ENCODE peak calls at places on chromosomes 4 and X, in six cellular contexts. H, T, W, S, L and M are unnamed samples.

GRCh38 chrX:39614680-39614998 is 483.1 kb downstream of the BCOR start:
- DNase-seq in W (no peak), H (no peak), S (no peak), T (no peak), L (no peak), M (no peak)

GRCh38 chrX:68672581-68673318 is 25.3 kb downstream of the STARD8 start:
- DNase-seq in W (no peak), S (no peak), H (no peak), L (no peak), T (no peak), M (no peak)

GRCh38 chrX:40488299-40488698 is 92.5 kb upstream of the ATP6AP2 start:
- DNase-seq in S (no peak), H (no peak), W (no peak), T (no peak), L (no peak), M (no peak)

GRCh38 chr4:142372570-142373300 is 473.4 kb downstream of the INPP4B start:
- DNase-seq in H (no peak), L (peak; percentile 19), W (no peak), S (no peak), T (peak; percentile 34), M (no peak)

GRCh38 chr4:119504616-119505015 is 124.0 kb downstream of the PDE5A start:
- DNase-seq in W (no peak), L (no peak), T (no peak), H (no peak), S (no peak), M (no peak)

GRCh38 chr4:86549163-86549788 is 44.8 kb upstream of the PTPN13 start:
- DNase-seq in H (no peak), L (peak; percentile 65), T (peak; percentile 46), W (no peak), S (peak; percentile 59), M (no peak)

GRCh38 chr4:77174426-77174825 is 17.4 kb downstream of the CCNG2 start:
- DNase-seq in W (no peak), L (peak; percentile 50), T (peak; percentile 40), S (no peak), H (peak; percentile 34), M (no peak)

GRCh38 chrX:142998447-142999208 is 27.1 kb upstream of the SPANXN4 start:
- DNase-seq in W (no peak), H (no peak), L (no peak), S (no peak), T (no peak), M (no peak)

GRCh38 chr4:87965501-87965975 is 10.0 kb upstream of the SPP1 start:
- DNase-seq in L (no peak), S (no peak), T (no peak), H (peak; percentile 65), W (no peak), M (no peak)

GRCh38 chr4:185235480-185236154 is 26.2 kb downstream of the SNX25 start:
- DNase-seq in T (peak; percentile 55), L (peak; percentile 38), H (no peak), S (no peak), W (no peak), M (no peak)

GRCh38 chr4:32986236-32986635 is 2266.1 kb downstream of the PCDH7 start:
- DNase-seq in S (no peak), L (no peak), H (no peak), W (no peak), T (no peak), M (no peak)

GRCh38 chrX:97405031-97405685 is 521.5 kb downstream of the RPA4 start:
- DNase-seq in W (no peak), H (no peak), T (peak; percentile 32), S (no peak), L (peak; percentile 34), M (no peak)

GRCh38 chr4:106450249-106450648 is 81.7 kb upstream of the GIMD1 start:
- DNase-seq in H (no peak), L (no peak), W (no peak), T (peak; percentile 20), S (no peak), M (no peak)

GRCh38 chr4:159563257-159563656 is 460.4 kb downstream of the RAPGEF2 start:
- DNase-seq in T (no peak), L (no peak), H (no peak), S (no peak), W (no peak), M (no peak)

GRCh38 chr4:163048447-163048846 is 118.2 kb downstream of the NAF1 start:
- DNase-seq in H (peak; percentile 49), L (peak; percentile 19), W (peak; percentile 61), T (peak; percentile 21), S (peak; percentile 21), M (no peak)

GRCh38 chrX:137988470-137988869 is 422.5 kb downstream of the ZIC3 start:
- DNase-seq in W (no peak), T (no peak), H (no peak), L (no peak), S (no peak), M (no peak)

GRCh38 chr4:74267998-74268606 is 40.2 kb upstream of the EPGN start:
- DNase-seq in H (no peak), W (peak; percentile 42), T (peak; percentile 86), L (peak; percentile 79), S (peak; percentile 83), M (no peak)

GRCh38 chr4:143616771-143617170 is 83.7 kb downstream of the FREM3 start:
- DNase-seq in H (no peak), W (no peak), L (no peak), T (peak; percentile 95), S (peak; percentile 84), M (no peak)

GRCh38 chr4:26936284-26937065 is 75.8 kb downstream of the STIM2 start:
- DNase-seq in H (no peak), W (no peak), S (no peak), T (peak; percentile 56), L (peak; percentile 23), M (no peak)

GRCh38 chr4:15778742-15779231 is 659 bp downstream of the CD38 start:
- DNase-seq in L (no peak), W (peak; percentile 87), S (no peak), T (peak; percentile 44), H (peak; percentile 38), M (peak; percentile 8)

GRCh38 chr4:173573286-173573685 is 43.3 kb upstream of the HAND2 start:
- DNase-seq in L (no peak), S (no peak), H (no peak), T (no peak), W (no peak), M (no peak)

GRCh38 chrX:739611-740010 is 109.0 kb downstream of the SHOX start:
- DNase-seq in W (no peak), S (no peak), L (no peak), H (no peak), T (no peak), M (no peak)

GRCh38 chr4:3657917-3658913 is 108.0 kb upstream of the ADRA2C start:
- DNase-seq in L (peak; percentile 90), W (no peak), S (no peak), H (no peak), T (peak; percentile 62), M (no peak)

GRCh38 chrX:39653656-39654055 is 444.1 kb downstream of the BCOR start:
- DNase-seq in S (no peak), L (no peak), H (peak; percentile 63), T (peak; percentile 40), W (peak; percentile 8), M (no peak)

GRCh38 chrX:13000311-13000811 is 25.5 kb downstream of the TMSB4X start:
- DNase-seq in L (no peak), H (no peak), S (no peak), W (peak; percentile 58), T (no peak), M (no peak)

GRCh38 chr4:13112030-13112429 is 372.1 kb downstream of the RAB28 start:
- DNase-seq in H (no peak), W (no peak), S (no peak), L (no peak), T (no peak), M (no peak)

GRCh38 chr4:187929024-187929423 is 66.5 kb upstream of the ZFP42 start:
- DNase-seq in L (no peak), T (no peak), W (no peak), H (peak; percentile 66), S (no peak), M (no peak)

GRCh38 chrX:154040307-154040756 is 20.6 kb upstream of the IRAK1 start:
- DNase-seq in W (no peak), H (no peak), L (peak; percentile 87), S (peak; percentile 65), T (peak; percentile 80), M (no peak)

GRCh38 chr4:142440093-142440492 is 406.0 kb downstream of the INPP4B start:
- DNase-seq in H (no peak), S (no peak), W (no peak), L (peak; percentile 29), T (peak; percentile 47), M (no peak)

DNA sequence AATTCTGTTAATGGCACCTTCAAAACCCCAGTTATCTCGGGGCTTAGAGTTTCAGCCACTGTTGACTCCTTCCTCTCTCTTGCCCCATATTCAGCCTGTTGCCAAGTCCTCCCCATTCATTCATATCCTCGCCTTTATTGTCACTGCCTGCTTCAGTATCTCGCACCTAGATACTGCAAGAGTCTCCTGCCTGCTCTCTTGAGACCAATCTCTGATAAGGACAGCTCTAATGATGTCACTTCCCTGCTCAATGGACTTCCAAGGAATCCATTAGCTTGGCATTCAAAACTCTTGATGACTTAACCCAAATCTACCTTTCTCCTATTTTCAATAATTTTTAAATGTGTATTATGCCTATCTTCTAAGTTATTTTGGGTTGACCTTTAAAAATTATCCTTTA is 1.1 kb upstream of the UBE2A start:
- DNase-seq in S (no peak), H (no peak), T (no peak), W (no peak), L (no peak), M (no peak)
- H2AFZ ChIP-seq in S (peak overlapping the region; percentile 92), H (no peak overlapping the region), T (no peak overlapping the region), W (peak overlapping the region; percentile 76), L (no peak overlapping the region), M (peak overlapping the region; percentile 88)

GRCh38 chr4:181676546-181676945 is 566.7 kb upstream of the TENM3 start:
- DNase-seq in W (no peak), S (peak; percentile 22), L (no peak), H (no peak), T (peak; percentile 27), M (no peak)
- H2AFZ ChIP-seq in W (no peak overlapping the region), S (no peak overlapping the region), L (no peak overlapping the region), H (no peak overlapping the region), T (no peak overlapping the region), M (no peak overlapping the region)

GRCh38 chr4:1541449-1542225 is 135.4 kb upstream of the NKX1-1 start:
- DNase-seq in W (no peak), H (no peak), L (no peak), T (no peak), S (no peak), M (no peak)

GRCh38 chr4:1538096-1538410 is 131.8 kb upstream of the NKX1-1 start:
- DNase-seq in W (no peak), T (no peak), S (no peak), H (no peak), L (no peak), M (no peak)

GRCh38 chr4:1540601-1541375 is 134.5 kb upstream of the NKX1-1 start:
- DNase-seq in W (no peak), H (no peak), L (no peak), T (no peak), S (no peak), M (no peak)

GRCh38 chr4:1539132-1539755 is 133.0 kb upstream of the NKX1-1 start:
- DNase-seq in T (no peak), W (no peak), S (no peak), L (no peak), H (no peak), M (no peak)

GRCh38 chr4:1539859-1540600 is 133.8 kb upstream of the NKX1-1 start:
- DNase-seq in H (no peak), W (no peak), T (no peak), L (no peak), S (no peak), M (no peak)
- H2AFZ ChIP-seq in H (no peak overlapping the region), W (no peak overlapping the region), T (no peak overlapping the region), L (peak overlapping the region; percentile 23), S (no peak overlapping the region), M (no peak overlapping the region)

GRCh38 chr4:17066972-17067371 is 168.5 kb upstream of the LDB2 start:
- DNase-seq in T (peak; percentile 94), H (no peak), L (peak; percentile 94), W (no peak), S (peak; percentile 6), M (no peak)
- H2AFZ ChIP-seq in T (peak overlapping the region; percentile 19), H (no peak overlapping the region), L (peak overlapping the region; percentile 80), W (no peak overlapping the region), S (peak overlapping the region; percentile 73), M (no peak overlapping the region)